ENCODE peak calls at places on chromosomes 12 and 14, in five cellular contexts. S, U, L, C and K are unnamed samples.

GRCh38 chr14:67674139-67674479 is 323 bp downstream of the VTI1B start:
- DNase-seq in S (no peak), U (peak), L (peak), C (peak), K (peak)

GRCh38 chr14:22484638-22485037 is 104.4 kb downstream of the DAD1 start:
- DNase-seq in S (no peak), U (no peak), L (no peak), C (peak), K (no peak)

GRCh38 chr12:69886715-69887114 is 61.7 kb downstream of the MYRFL start:
- DNase-seq in S (no peak), U (no peak), L (no peak), C (no peak), K (no peak)

GRCh38 chr12:57614178-57614947 is 3.1 kb downstream of the ARHGEF25 start:
- DNase-seq in S (no peak), U (peak), L (no peak), C (peak), K (peak)

GRCh38 chr14:55446127-55446736 is 5.8 kb upstream of the TBPL2 start:
- DNase-seq in S (no peak), U (peak), L (peak), C (peak), K (peak)

GRCh38 chr12:122917508-122918227 is 21.7 kb upstream of the VPS37B start:
- DNase-seq in S (no peak), U (peak), L (no peak), C (peak), K (peak)

GRCh38 chr12:55034218-55034617 is 14.4 kb downstream of the NEUROD4 start:
- DNase-seq in S (no peak), U (no peak), L (no peak), C (no peak), K (no peak)

GRCh38 chr12:91753649-91754048 is 392.0 kb downstream of the BTG1 start:
- DNase-seq in S (no peak), U (no peak), L (no peak), C (no peak), K (no peak)

GRCh38 chr12:104219361-104219892 is 3.8 kb downstream of the TXNRD1 start:
- DNase-seq in S (no peak), U (peak), L (no peak), C (peak), K (peak)

GRCh38 chr12:93572712-93573551 is 457 bp downstream of the SOCS2 start:
- DNase-seq in S (no peak), U (peak), L (no peak), C (peak), K (peak)

GRCh38 chr14:81435578-81436295 is 35.6 kb upstream of the STON2 start:
- DNase-seq in S (no peak), U (peak), L (peak), C (peak), K (peak)

GRCh38 chr14:77761205-77761931 is 412 bp upstream of the SNW1 start:
- DNase-seq in S (no peak), U (peak), L (no peak), C (peak), K (peak)

GRCh38 chr12:95988506-95989275 is 7.5 kb downstream of the HAL start:
- DNase-seq in S (no peak), U (no peak), L (no peak), C (no peak), K (no peak)

GRCh38 chr14:94560782-94561655 is at the start of gene SERPINA4:
- DNase-seq in S (no peak), U (no peak), L (no peak), C (no peak), K (no peak)